ENCODE peak calls at places on chromosomes 7 and 10, in ten cellular contexts. P is A549; X is KBM-7; D is astrocyte of the spinal cord; V is stimulated activated CD8-positive, alpha-beta memory T cell treated with anti-CD3 and anti-CD28 coated beads, Interleukin-15, amount 100 ng/mL, for 1 hour; W is CD4-positive, alpha-beta T cell; R is IMR-90; G is fibroblast of gingiva; F is dorsolateral prefrontal cortex; E is stimulated activated naive B cell treated with anti-CD40 and anti-IgM and Interleukin-4, amounts not matched to agents 10 μg/mL and 1 μg/mL and 100 μg/mL, for 72 hours. T is an unnamed sample.

GRCh38 chr10:4541292-4541691 is 284.7 kb upstream of the AKR1E2 start:
- DNase-seq in P (peak; percentile 48), X (no peak), D (peak; percentile 91), V (no peak), W (no peak), R (peak; percentile 90), G (peak; percentile 98), F (no peak), E (no peak), T (no peak)

GRCh38 chr10:113967096-113967495 is 76.6 kb upstream of the ADRB1 start:
- DNase-seq in P (no peak), X (no peak), D (no peak), V (no peak), W (no peak), R (no peak), G (no peak), F (no peak), E (no peak), T (no peak)

GRCh38 chr10:12717981-12718707 is 283.4 kb downstream of the CCDC3 start:
- DNase-seq in P (no peak), X (no peak), D (peak; percentile 34), V (no peak), W (no peak), R (peak; percentile 56), G (peak; percentile 51), F (no peak), E (no peak), T (no peak)

GRCh38 chr7:9796241-9796640 is 1177.4 kb upstream of the PHF14 start:
- DNase-seq in P (no peak), X (no peak), D (no peak), V (no peak), W (no peak), R (no peak), G (no peak), F (no peak), E (no peak), T (no peak)

GRCh38 chr7:105837765-105838241 is 38.6 kb downstream of the ATXN7L1 start:
- DNase-seq in P (no peak), X (no peak), D (no peak), V (no peak), W (no peak), R (no peak), G (no peak), F (no peak), E (no peak), T (peak; percentile 50)

GRCh38 chr7:133690740-133691139 is 436.4 kb upstream of the LRGUK start:
- DNase-seq in P (no peak), X (no peak), D (no peak), V (no peak), W (no peak), R (no peak), G (no peak), F (no peak), E (no peak), T (no peak)

GRCh38 chr10:11913184-11913641 is 90.1 kb downstream of the PROSER2 start:
- DNase-seq in P (no peak), X (peak; percentile 16), D (no peak), V (no peak), W (no peak), R (peak; percentile 20), G (no peak), F (no peak), E (no peak), T (no peak)

GRCh38 chr10:44822993-44823392 is 88.1 kb upstream of the TMEM72 start:
- DNase-seq in P (no peak), X (no peak), D (no peak), V (no peak), W (no peak), R (no peak), G (no peak), F (no peak), E (no peak), T (no peak)

GRCh38 chr10:73999703-74000102 is 1.8 kb downstream of the VCL start:
- DNase-seq in P (no peak), X (no peak), D (peak; percentile 70), V (no peak), W (no peak), R (peak; percentile 59), G (peak; percentile 35), F (no peak), E (no peak), T (no peak)

GRCh38 chr10:112366992-112367391 is 6.9 kb upstream of the ACSL5 start:
- DNase-seq in P (no peak), X (no peak), D (no peak), V (no peak), W (no peak), R (no peak), G (no peak), F (no peak), E (no peak), T (no peak)

GRCh38 chr10:137606-138005 is 2.4 kb downstream of the ZMYND11 start:
- DNase-seq in P (no peak), X (no peak), D (peak; percentile 53), V (no peak), W (no peak), R (peak; percentile 74), G (peak; percentile 45), F (no peak), E (no peak), T (no peak)

GRCh38 chr7:16630654-16631053 is 14.9 kb downstream of the ANKMY2 start:
- DNase-seq in P (no peak), X (no peak), D (no peak), V (no peak), W (no peak), R (no peak), G (no peak), F (no peak), E (no peak), T (peak; percentile 16)

GRCh38 chr7:151439855-151440798 is at the start of gene CRYGN:
- DNase-seq in P (no peak), X (no peak), D (no peak), V (no peak), W (no peak), R (no peak), G (no peak), F (no peak), E (no peak), T (peak; percentile 92)

GRCh38 chr7:140672382-140673062 is at the start of gene ADCK2:
- DNase-seq in P (peak; percentile 24), X (peak; percentile 34), D (no peak), V (peak; percentile 21), W (peak; percentile 50), R (no peak), G (peak; percentile 28), F (no peak), E (peak; percentile 36), T (peak; percentile 98)

GRCh38 chr7:142873871-142874270 is 11.7 kb downstream of the TRPV6 start:
- DNase-seq in P (no peak), X (no peak), D (no peak), V (no peak), W (no peak), R (no peak), G (no peak), F (no peak), E (no peak), T (no peak)

GRCh38 chr10:6838118-6838517 is 258.0 kb upstream of the PRKCQ start:
- DNase-seq in P (peak; percentile 45), X (peak; percentile 32), D (no peak), V (no peak), W (no peak), R (no peak), G (no peak), F (no peak), E (no peak), T (no peak)

GRCh38 chr7:44587843-44588711 is 6.0 kb upstream of the TMED4 start:
- DNase-seq in P (peak; percentile 61), X (peak; percentile 80), D (peak; percentile 72), V (no peak), W (peak; percentile 46), R (peak; percentile 66), G (peak; percentile 50), F (no peak), E (peak; percentile 23), T (no peak)

GRCh38 chr7:118306771-118307170 is 82.3 kb downstream of the ANKRD7 start:
- DNase-seq in P (no peak), X (no peak), D (peak; percentile 66), V (no peak), W (no peak), R (no peak), G (no peak), F (no peak), E (no peak), T (no peak)

GRCh38 chr7:76108540-76109233 is 60.8 kb downstream of the MDH2 start:
- DNase-seq in P (peak; percentile 94), X (peak; percentile 55), D (peak; percentile 33), V (no peak), W (no peak), R (peak; percentile 24), G (no peak), F (no peak), E (no peak), T (peak; percentile 13)

GRCh38 chr10:70477661-70478162 is 855 bp upstream of the PALD1 start:
- DNase-seq in P (peak; percentile 50), X (peak; percentile 38), D (no peak), V (peak; percentile 51), W (peak; percentile 67), R (peak; percentile 18), G (no peak), F (no peak), E (peak; percentile 46), T (peak; percentile 30)